ENCODE peak calls at places on chromosomes 2 and 18, in four cellular contexts. M, C, I and S are unnamed samples.

GRCh38 chr2:75595541-75596395 is 35.0 kb upstream of the EVA1A start:
- DNase-seq in M (no peak), C (no peak), I (no peak), S (no peak)

GRCh38 chr18:37630326-37630725 is 64.7 kb upstream of the CELF4 start:
- DNase-seq in M (no peak), I (no peak), C (no peak), S (no peak)

GRCh38 chr18:78786776-78787175 is 192.8 kb upstream of the SALL3 start:
- DNase-seq in C (no peak), I (no peak), M (no peak), S (no peak)

GRCh38 chr2:8511868-8512612 is 169.8 kb upstream of the ID2 start:
- DNase-seq in M (no peak), I (no peak), C (no peak), S (no peak)

GRCh38 chr2:218291318-218291933 is 877 bp downstream of the TMBIM1 start:
- DNase-seq in I (peak), M (no peak), C (peak), S (no peak)

GRCh38 chr18:5475252-5475651 is 68.5 kb downstream of the EPB41L3 start:
- DNase-seq in I (peak), M (no peak), C (no peak), S (no peak)

GRCh38 chr18:32469190-32469611 is 1.5 kb downstream of the GAREM1 start:
- DNase-seq in I (peak), C (peak), M (peak), S (no peak)

GRCh38 chr2:33275689-33276444 is 200.6 kb upstream of the RASGRP3 start:
- DNase-seq in I (peak), M (no peak), C (no peak), S (peak)

GRCh38 chr2:235505210-235505741 is 11.4 kb downstream of the AGAP1 start:
- DNase-seq in C (peak), I (no peak), M (no peak), S (no peak)

GRCh38 chr18:64134044-64134757 is 14.7 kb downstream of the LINC00305 start:
- DNase-seq in M (no peak), C (no peak), I (no peak), S (no peak)

GRCh38 chr18:23732439-23732838 is 43.2 kb downstream of the LAMA3 start:
- DNase-seq in M (no peak), I (no peak), C (no peak), S (no peak)

GRCh38 chr18:23737578-23737977 is 48.3 kb downstream of the LAMA3 start:
- DNase-seq in C (no peak), M (no peak), I (no peak), S (no peak)

GRCh38 chr18:23733895-23734294 is 44.6 kb downstream of the LAMA3 start:
- DNase-seq in I (no peak), C (no peak), M (no peak), S (no peak)

GRCh38 chr18:23738151-23738550 is 48.9 kb downstream of the LAMA3 start:
- DNase-seq in C (no peak), M (no peak), I (no peak), S (no peak)

GRCh38 chr18:23735021-23735464 is 45.8 kb downstream of the LAMA3 start:
- DNase-seq in M (no peak), C (no peak), I (no peak), S (no peak)
- H3K27ac ChIP-seq in M (no peak), C (no peak), I (no peak), S (no peak)

DNA sequence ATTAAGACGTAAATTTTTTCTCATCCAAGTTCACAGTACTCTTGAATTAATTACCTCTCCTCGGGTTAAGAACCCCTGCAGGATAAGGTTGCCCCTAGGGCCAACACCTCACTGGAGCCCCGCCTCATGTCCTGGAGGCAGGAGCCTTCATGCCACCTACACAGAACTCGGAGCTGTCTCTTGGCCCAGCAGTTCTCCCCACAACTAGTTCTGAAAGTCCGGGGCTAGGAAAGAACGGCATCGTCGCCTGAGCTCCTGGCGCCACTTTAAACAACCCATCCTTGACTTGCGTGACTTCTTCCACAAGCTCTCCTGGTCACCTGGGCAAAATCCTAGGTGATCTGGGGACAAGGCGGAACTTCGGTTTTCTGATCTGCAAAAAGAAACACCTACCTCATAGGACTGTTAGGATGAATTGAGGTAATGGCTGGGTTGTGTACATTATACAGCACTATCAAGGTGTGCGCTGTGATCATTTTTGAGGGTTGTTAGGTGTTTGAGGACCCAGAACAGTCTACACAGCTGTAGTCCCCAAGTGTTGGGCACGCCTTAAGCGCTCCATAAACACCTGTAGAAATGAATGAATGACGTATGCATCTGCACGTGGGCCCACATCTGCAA is 641 bp upstream of the ITGA6 start:
- DNase-seq in C (no peak), M (no peak), I (no peak), S (no peak)
- H3K4me3 ChIP-seq in C (peak), M (peak), I (peak), S (peak)

GRCh38 chr2:46950314-46950713 is 34.7 kb upstream of the MCFD2 start:
- DNase-seq in M (no peak), C (no peak), I (no peak), S (no peak)
- TF ChIP-seq CTCF in M (no peak), C (no peak), I (no peak), S (no peak)

GRCh38 chr18:23416283-23416682 is 36.8 kb upstream of the RIOK3 start:
- DNase-seq in C (no peak), M (no peak), I (no peak), S (no peak)

GRCh38 chr18:23415530-23415929 is 37.6 kb upstream of the RIOK3 start:
- DNase-seq in C (no peak), M (no peak), I (no peak), S (no peak)

GRCh38 chr18:23412351-23412964 is 40.6 kb upstream of the RIOK3 start:
- DNase-seq in I (no peak), M (no peak), C (no peak), S (no peak)
- H3K27ac ChIP-seq in I (no peak), M (no peak), C (no peak), S (no peak)

DNA sequence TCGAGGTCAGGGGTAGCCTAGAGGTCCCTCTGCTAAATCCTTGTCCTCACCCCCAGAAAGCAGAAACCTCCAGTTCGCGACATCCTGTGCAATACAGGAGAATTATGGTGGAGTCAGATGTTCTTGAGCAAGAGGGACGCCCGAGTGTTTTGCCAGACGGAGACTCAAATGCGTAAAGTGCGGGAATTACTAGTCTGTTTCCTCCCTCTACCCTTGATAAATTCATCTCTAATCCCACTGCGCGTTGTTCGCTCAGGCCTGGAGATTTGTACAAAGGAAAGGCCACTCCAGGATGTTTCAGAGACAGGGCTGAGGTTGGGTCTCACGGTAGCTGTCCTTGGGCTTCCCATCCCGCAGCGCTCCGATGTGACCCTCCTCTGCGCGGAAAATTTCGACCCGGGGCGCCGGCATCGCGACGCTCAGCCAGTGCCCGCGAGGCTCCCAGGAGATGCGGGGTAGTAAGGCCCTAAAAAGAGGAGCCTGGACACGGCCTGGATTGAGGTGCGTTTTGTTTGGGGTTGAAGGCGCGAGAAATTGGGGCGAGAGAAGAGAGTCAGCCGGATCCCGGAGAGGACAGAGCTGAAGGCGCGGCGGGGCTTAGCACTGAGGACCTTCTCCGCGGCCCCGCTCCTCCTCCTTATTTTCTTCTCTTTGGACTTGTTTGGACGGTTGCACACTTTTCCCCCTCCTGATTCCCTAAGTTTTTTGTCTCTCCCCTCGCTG is 2.6 kb upstream of the NEUROD1 start:
- DNase-seq in C (no peak), M (no peak), I (no peak), S (no peak)
- H3K4me3 ChIP-seq in C (no peak), M (peak), I (no peak), S (peak)

DNA sequence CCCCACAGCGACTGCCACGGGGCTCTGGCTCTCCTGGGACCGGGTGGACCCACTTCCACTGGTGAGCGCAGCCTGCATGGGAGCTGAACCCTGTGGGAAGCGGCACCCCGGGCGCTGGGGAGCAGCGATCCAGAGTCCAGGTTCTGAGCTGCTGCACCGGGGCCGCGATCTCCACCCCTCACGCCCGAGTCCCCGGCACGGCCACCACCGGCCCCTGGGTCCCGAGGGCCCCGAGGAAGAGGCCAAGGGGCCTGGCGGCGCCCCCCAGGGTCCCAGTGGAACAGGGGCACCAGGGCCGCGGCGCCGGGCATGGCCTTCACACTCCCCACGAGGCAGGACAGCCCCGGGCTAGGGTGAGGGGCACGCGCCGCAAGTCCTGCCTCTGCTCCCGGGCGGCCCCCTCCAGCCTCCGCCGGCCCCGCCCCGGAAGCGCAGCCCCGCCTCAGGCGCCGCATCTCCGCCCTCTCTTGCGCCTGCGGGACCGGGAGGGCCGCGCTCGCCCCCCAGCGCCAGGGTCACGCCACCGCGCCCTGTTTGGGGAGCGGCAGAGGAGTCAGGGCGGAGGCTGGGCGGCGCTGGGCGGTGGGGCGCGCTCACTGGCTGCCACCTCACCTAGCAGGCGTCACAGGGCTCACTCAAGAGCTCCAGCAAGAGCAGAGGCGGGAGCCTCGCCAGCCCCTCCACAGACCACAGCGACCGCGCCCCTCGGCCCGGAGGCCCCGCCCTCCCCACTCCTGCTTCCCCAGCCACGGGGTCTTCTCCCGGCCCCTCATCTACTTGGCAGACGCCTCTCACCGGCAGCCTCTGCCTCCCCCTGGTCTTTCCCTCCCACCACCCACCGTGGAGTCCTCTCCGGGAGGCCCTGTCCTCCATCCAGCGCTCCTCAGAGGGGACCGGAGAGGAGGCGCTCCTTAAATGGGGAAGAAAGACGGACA is 26.8 kb downstream of the THAP4 start:
- DNase-seq in C (peak), M (peak), I (peak), S (peak)
- TF ChIP-seq CTCF in C (peak), M (peak), I (peak), S (peak)

DNA sequence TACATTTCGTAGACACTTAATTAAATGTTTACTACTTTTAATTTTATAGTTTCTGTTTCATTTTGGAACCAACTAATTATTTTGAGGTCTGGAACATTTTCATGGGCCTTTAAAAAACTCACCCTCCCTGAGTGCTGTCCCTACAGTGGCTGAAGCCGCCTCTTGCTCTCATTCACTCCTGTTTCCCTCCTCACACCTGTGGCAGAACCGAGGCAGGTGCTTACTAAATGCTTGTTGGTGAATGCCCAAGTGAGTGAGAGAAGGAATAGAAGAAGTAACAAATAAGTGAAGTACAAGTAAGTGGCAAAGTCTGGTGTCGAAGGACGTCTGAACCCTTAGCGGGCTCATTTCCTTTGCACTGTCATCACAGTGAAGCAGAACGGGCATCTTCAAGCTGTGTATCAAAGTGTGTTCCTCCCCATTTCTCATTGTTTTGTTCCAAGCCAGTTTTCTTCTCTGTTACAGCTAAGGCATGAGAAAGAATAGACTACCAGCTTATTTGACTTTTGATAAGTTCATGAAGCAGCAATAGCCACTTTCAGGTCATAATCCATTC is 135.3 kb downstream of the RHBDD1 start:
- DNase-seq in M (no peak), I (no peak), C (no peak), S (no peak)
- H3K27ac ChIP-seq in M (no peak), I (peak), C (no peak), S (no peak)

DNA sequence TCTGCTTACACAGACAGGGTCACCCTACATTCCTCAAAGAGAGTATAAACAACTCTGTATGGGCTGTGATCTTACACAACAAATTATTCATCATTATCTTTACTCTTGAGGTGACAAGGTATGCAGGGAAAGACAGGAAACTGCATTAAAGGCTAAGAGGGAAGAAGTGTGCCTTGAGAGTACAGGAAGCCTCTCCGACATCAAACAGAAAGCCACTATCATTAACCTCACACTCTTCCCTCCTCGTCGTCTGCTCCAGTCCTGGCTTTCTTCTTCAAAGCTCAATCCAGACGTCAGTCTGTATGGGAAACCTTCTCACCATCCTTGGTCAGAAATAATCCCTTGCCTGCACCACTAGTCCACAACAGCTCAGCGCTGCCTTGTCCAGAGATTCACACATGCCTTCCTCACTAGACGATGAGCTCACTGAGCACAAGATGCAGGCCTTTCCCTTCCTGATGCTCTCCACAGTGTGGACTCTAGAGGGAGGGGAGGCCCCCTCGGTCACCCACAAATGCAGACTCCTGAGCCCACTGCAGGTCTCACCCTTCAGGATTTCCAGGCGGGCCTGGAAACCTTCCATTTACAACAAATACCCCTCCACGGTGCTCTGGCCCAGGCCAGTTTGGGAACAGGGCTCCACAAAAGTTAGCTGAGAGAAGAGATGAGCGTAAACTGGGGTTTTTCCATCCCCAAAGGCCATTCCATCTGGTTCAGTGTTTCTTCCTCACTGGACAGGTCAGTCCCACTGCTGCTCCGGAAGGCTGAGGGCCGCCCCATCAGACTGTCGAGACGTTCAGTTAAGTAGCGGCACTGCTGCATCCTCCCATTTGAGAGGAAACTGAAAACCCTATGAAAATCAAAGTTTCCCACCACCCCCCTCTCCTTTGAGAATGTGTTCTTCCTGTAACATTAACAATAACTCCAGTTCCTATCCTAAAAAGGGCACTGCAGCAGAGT is 55.9 kb downstream of the UXS1 start:
- DNase-seq in M (no peak), C (peak), I (no peak), S (no peak)
- H3K4me3 ChIP-seq in M (no peak), C (no peak), I (peak), S (no peak)